ENCODE peak calls at places on chromosome 11, in eight cellular contexts. T, D, Y, E, J, B, U and O are unnamed samples.

GRCh38 chr11:15972838-15973237 is 383.5 kb downstream of the SOX6 start:
- DNase-seq in T (no peak), D (no peak), Y (no peak), E (no peak), J (no peak), B (no peak), U (no peak), O (no peak)

GRCh38 chr11:32527776-32528175 is 55.9 kb upstream of the EIF3M start:
- DNase-seq in T (no peak), D (no peak), Y (no peak), E (no peak), J (no peak), B (no peak), U (no peak), O (no peak)

GRCh38 chr11:35246725-35247124 is 107.8 kb downstream of the CD44 start:
- DNase-seq in T (no peak), D (no peak), Y (no peak), E (no peak), J (no peak), B (peak; percentile 84), U (no peak), O (no peak)

GRCh38 chr11:126891556-126892217 is 108.9 kb downstream of the KIRREL3 start:
- DNase-seq in T (no peak), D (no peak), Y (no peak), E (no peak), J (peak; percentile 64), B (no peak), U (no peak), O (no peak)

GRCh38 chr11:2178906-2179494 is 7.4 kb upstream of the TH start:
- DNase-seq in T (no peak), D (no peak), Y (no peak), E (no peak), J (no peak), B (no peak), U (no peak), O (no peak)

GRCh38 chr11:104529213-104529612 is 365.3 kb upstream of the PDGFD start:
- DNase-seq in T (no peak), D (no peak), Y (no peak), E (no peak), J (no peak), B (no peak), U (no peak), O (no peak)

GRCh38 chr11:79369094-79369493 is 71.7 kb downstream of the TENM4 start:
- DNase-seq in T (no peak), D (no peak), Y (no peak), E (no peak), J (no peak), B (no peak), U (no peak), O (no peak)

GRCh38 chr11:88043149-88043548 is 132.1 kb downstream of the RAB38 start:
- DNase-seq in T (no peak), D (no peak), Y (no peak), E (no peak), J (no peak), B (no peak), U (no peak), O (no peak)

GRCh38 chr11:84193706-84194105 is 907.5 kb upstream of the CCDC90B start:
- DNase-seq in T (no peak), D (no peak), Y (no peak), E (no peak), J (no peak), B (no peak), U (no peak), O (no peak)

GRCh38 chr11:75673977-75674582 is 5.2 kb upstream of the MAP6 start:
- DNase-seq in T (no peak), D (no peak), Y (no peak), E (no peak), J (no peak), B (no peak), U (no peak), O (no peak)

GRCh38 chr11:8826145-8826786 is 84.7 kb upstream of the AKIP1 start:
- DNase-seq in T (no peak), D (no peak), Y (no peak), E (no peak), J (no peak), B (no peak), U (no peak), O (no peak)

GRCh38 chr11:97937501-97937900 is 1083.2 kb upstream of the CNTN5 start:
- DNase-seq in T (no peak), D (no peak), Y (no peak), E (no peak), J (no peak), B (no peak), U (no peak), O (no peak)

GRCh38 chr11:116832350-116833290 is 2.9 kb downstream of the APOC3 start:
- DNase-seq in T (no peak), D (no peak), Y (peak; percentile 64), E (no peak), J (no peak), B (no peak), U (no peak), O (no peak)

GRCh38 chr11:17722000-17722643 is 2.8 kb downstream of the MYOD1 start:
- DNase-seq in T (no peak), D (no peak), Y (no peak), E (no peak), J (no peak), B (no peak), U (no peak), O (no peak)

GRCh38 chr11:111665779-111666178 is 63.5 kb downstream of the SIK2 start:
- DNase-seq in T (no peak), D (no peak), Y (no peak), E (no peak), J (no peak), B (no peak), U (no peak), O (no peak)

GRCh38 chr11:117300301-117300700 is 9.2 kb downstream of the BACE1-AS start:
- DNase-seq in T (no peak), D (no peak), Y (no peak), E (peak; percentile 50), J (peak; percentile 65), B (peak; percentile 74), U (peak; percentile 84), O (no peak)

GRCh38 chr11:88170680-88171079 is 4.6 kb downstream of the RAB38 start:
- DNase-seq in T (no peak), D (no peak), Y (no peak), E (no peak), J (no peak), B (no peak), U (no peak), O (no peak)

GRCh38 chr11:23284626-23285025 is 424.4 kb upstream of the CCDC179 start:
- DNase-seq in T (no peak), D (no peak), Y (no peak), E (no peak), J (no peak), B (no peak), U (no peak), O (no peak)

GRCh38 chr11:2209900-2210321 is 38.3 kb upstream of the TH start:
- DNase-seq in T (no peak), D (no peak), Y (no peak), E (peak; percentile 13), J (peak; percentile 28), B (peak; percentile 8), U (peak; percentile 71), O (no peak)

GRCh38 chr11:44943118-44943517 is 7.6 kb downstream of the TP53I11 start:
- DNase-seq in T (peak; percentile 46), D (no peak), Y (peak; percentile 44), E (no peak), J (no peak), B (no peak), U (peak; percentile 61), O (peak; percentile 43)

GRCh38 chr11:120027546-120028180 is 110.2 kb downstream of the TRIM29 start:
- DNase-seq in T (peak; percentile 3), D (no peak), Y (no peak), E (no peak), J (peak; percentile 53), B (no peak), U (no peak), O (no peak)

GRCh38 chr11:47186937-47187681 is 875 bp upstream of the PACSIN3 start:
- DNase-seq in T (peak; percentile 45), D (peak; percentile 64), Y (peak; percentile 59), E (no peak), J (no peak), B (peak; percentile 78), U (peak; percentile 87), O (no peak)
- TF ChIP-seq CTCF in T (no peak), D (no peak), Y (no peak), E (no peak), J (no peak), B (peak; percentile 6), U (no peak), O (no peak)

GRCh38 chr11:64077607-64078006 is 41.9 kb downstream of the FLRT1 start:
- DNase-seq in T (no peak), D (no peak), Y (no peak), E (no peak), J (no peak), B (no peak), U (no peak), O (no peak)

GRCh38 chr11:64078294-64078693 is 42.6 kb downstream of the FLRT1 start:
- DNase-seq in T (no peak), D (no peak), Y (no peak), E (no peak), J (no peak), B (no peak), U (no peak), O (no peak)

GRCh38 chr11:64078905-64079304 is 43.2 kb downstream of the FLRT1 start:
- DNase-seq in T (no peak), D (no peak), Y (no peak), E (no peak), J (no peak), B (no peak), U (no peak), O (no peak)

GRCh38 chr11:64074239-64074638 is 38.5 kb downstream of the FLRT1 start:
- DNase-seq in T (no peak), D (no peak), Y (no peak), E (no peak), J (no peak), B (no peak), U (no peak), O (peak; percentile 57)

GRCh38 chr11:64076764-64077163 is 41.0 kb downstream of the FLRT1 start:
- DNase-seq in T (no peak), D (no peak), Y (no peak), E (no peak), J (no peak), B (no peak), U (no peak), O (no peak)
- H3K27me3 ChIP-seq in T (no peaks in the 10 kb centered on the region), D (no peaks in the 10 kb centered on the region), Y (no peaks in the 10 kb centered on the region), E (no peaks in the 10 kb centered on the region), J (no peaks in the 10 kb centered on the region), B (no peaks in the 10 kb centered on the region), U (no peaks in the 10 kb centered on the region), O (no peaks in the 10 kb centered on the region)

GRCh38 chr11:29616611-29617010 is 400.2 kb downstream of the KCNA4 start:
- DNase-seq in T (no peak), D (no peak), Y (no peak), E (no peak), J (no peak), B (no peak), U (no peak), O (no peak)
- H3K4me3 ChIP-seq in T (no peak overlapping the region), D (no peak overlapping the region), Y (no peak overlapping the region), E (no peak overlapping the region), J (no peak overlapping the region), B (no peak overlapping the region), U (no peak overlapping the region), O (no peak overlapping the region)

DNA sequence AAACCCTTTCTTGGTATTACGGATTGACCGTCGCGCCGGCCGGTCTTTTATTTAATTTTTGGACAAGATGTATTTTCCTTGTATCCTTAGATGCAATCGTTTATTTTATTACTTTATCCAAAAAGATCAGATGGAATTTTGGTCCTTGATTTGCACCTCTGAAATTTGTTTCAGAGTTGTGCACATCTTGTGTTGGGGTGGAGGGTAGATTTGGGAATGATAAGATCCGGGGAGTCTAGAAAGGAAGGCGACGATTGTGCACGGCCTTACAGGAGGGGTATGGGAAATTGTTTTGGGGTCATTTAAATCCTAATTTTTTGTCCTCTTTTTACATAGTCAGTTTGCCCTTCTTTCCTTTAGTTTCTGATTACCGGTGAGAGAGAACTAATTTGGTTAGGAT is 1.4 kb downstream of the KDM2A start:
- DNase-seq in T (no peak), D (no peak), Y (no peak), E (no peak), J (no peak), B (no peak), U (no peak), O (no peak)
- TF ChIP-seq CTCF in T (no peak), D (no peak), Y (no peak), E (no peak), J (no peak), B (no peak), U (no peak), O (no peak)